ENCODE peak calls at places on chromosomes 6 and 20, in seven cellular contexts. K, I, O, Z, V, T and E are unnamed samples.
A peak's percentile ranks its signal among the peaks of the same experiment; 100 is the strongest.

GRCh38 chr6:45472383-45472782 is 94.6 kb upstream of the SUPT3H start:
- DNase-seq in V (no peak), Z (no peak), K (no peak), O (no peak), T (no peak), I (no peak), E (no peak)

GRCh38 chr6:37032239-37032638 is 26.8 kb downstream of the FGD2 start:
- DNase-seq in K (no peak), Z (no peak), I (no peak), V (no peak), O (no peak), T (no peak), E (no peak)

GRCh38 chr20:7207186-7207585 is 439.7 kb downstream of the BMP2 start:
- DNase-seq in V (no peak), K (no peak), I (no peak), T (no peak), O (no peak), Z (no peak), E (no peak)

GRCh38 chr6:93079061-93079460 is 340.3 kb downstream of the EPHA7 start:
- DNase-seq in I (no peak), O (no peak), K (no peak), Z (no peak), V (no peak), T (no peak), E (no peak)

GRCh38 chr6:133951881-133952814 is 876 bp upstream of the TBPL1 start:
- DNase-seq in T (peak; percentile 79), K (peak; percentile 68), I (peak; percentile 79), Z (peak; percentile 67), V (peak; percentile 17), O (peak; percentile 78), E (peak; percentile 80)

GRCh38 chr20:54486583-54486982 is 11.2 kb downstream of the DOK5 start:
- DNase-seq in I (no peak), V (no peak), O (no peak), K (peak; percentile 25), T (no peak), Z (no peak), E (no peak)

GRCh38 chr6:34657307-34657978 is 39.1 kb downstream of the ILRUN start:
- DNase-seq in T (no peak), V (no peak), O (no peak), Z (peak; percentile 69), K (peak; percentile 92), I (no peak), E (no peak)

GRCh38 chr6:1643830-1644445 is 34.2 kb downstream of the FOXC1 start:
- DNase-seq in T (no peak), O (no peak), V (no peak), I (no peak), Z (no peak), K (no peak), E (no peak)

GRCh38 chr6:89146748-89147715 is 1.2 kb downstream of the PM20D2 start:
- DNase-seq in I (no peak), O (peak; percentile 15), K (peak; percentile 53), T (no peak), Z (no peak), V (no peak), E (no peak)

GRCh38 chr20:34473262-34473883 is 42.8 kb upstream of the DYNLRB1 start:
- DNase-seq in K (peak; percentile 85), O (peak; percentile 17), I (peak; percentile 79), T (no peak), V (no peak), Z (no peak), E (peak; percentile 57)

GRCh38 chr6:150093397-150093796 is 24.5 kb upstream of the ULBP3 start:
- DNase-seq in V (no peak), T (no peak), Z (no peak), K (no peak), O (no peak), I (no peak), E (no peak)